ENCODE peak calls at places on chromosome 1, in nine cellular contexts. One of them, this sample, is unnamed.

GRCh38 chr1:100474838-100475237 is 63.1 kb upstream of the GPR88 start:
- DNase-seq in neuronal stem cell: no peak
- DNase-seq in brain microvascular endothelial cell: no peak
- DNase-seq in stimulated activated CD4-positive, alpha-beta T cell treated with anti-CD3 and anti-CD28 coated beads, Interleukin-4, amount 100 ng/mL, for 24 hours: no peak
- DNase-seq in uterus: no peak
- DNase-seq in ACHN: no peak
- DNase-seq in WTC11: no peak
- DNase-seq in stromal cell of bone marrow: no peak
- DNase-seq in mesendoderm: no peak
- DNase-seq in this sample: no peak

GRCh38 chr1:172727956-172728603 is 69.2 kb downstream of the FASLG start:
- DNase-seq in neuronal stem cell: no peak
- DNase-seq in brain microvascular endothelial cell: peak; percentile 14
- DNase-seq in stimulated activated CD4-positive, alpha-beta T cell treated with anti-CD3 and anti-CD28 coated beads, Interleukin-4, amount 100 ng/mL, for 24 hours: peak; percentile 60
- DNase-seq in uterus: no peak
- DNase-seq in ACHN: peak; percentile 66
- DNase-seq in WTC11: peak; percentile 58
- DNase-seq in stromal cell of bone marrow: no peak
- DNase-seq in mesendoderm: peak; percentile 92
- DNase-seq in this sample: peak; percentile 60

GRCh38 chr1:58035523-58035922 is 511.0 kb downstream of the OMA1 start:
- DNase-seq in neuronal stem cell: no peak
- DNase-seq in brain microvascular endothelial cell: no peak
- DNase-seq in stimulated activated CD4-positive, alpha-beta T cell treated with anti-CD3 and anti-CD28 coated beads, Interleukin-4, amount 100 ng/mL, for 24 hours: no peak
- DNase-seq in uterus: no peak
- DNase-seq in ACHN: no peak
- DNase-seq in WTC11: peak; percentile 30
- DNase-seq in stromal cell of bone marrow: no peak
- DNase-seq in mesendoderm: peak; percentile 57
- DNase-seq in this sample: no peak

GRCh38 chr1:41629571-41629970 is 145.1 kb upstream of the EDN2 start:
- DNase-seq in neuronal stem cell: no peak
- DNase-seq in brain microvascular endothelial cell: peak; percentile 83
- DNase-seq in stimulated activated CD4-positive, alpha-beta T cell treated with anti-CD3 and anti-CD28 coated beads, Interleukin-4, amount 100 ng/mL, for 24 hours: no peak
- DNase-seq in uterus: no peak
- DNase-seq in ACHN: no peak
- DNase-seq in WTC11: no peak
- DNase-seq in stromal cell of bone marrow: no peak
- DNase-seq in mesendoderm: no peak
- DNase-seq in this sample: no peak

GRCh38 chr1:225224287-225224686 is 203.6 kb downstream of the LBR start:
- DNase-seq in neuronal stem cell: no peak
- DNase-seq in brain microvascular endothelial cell: no peak
- DNase-seq in stimulated activated CD4-positive, alpha-beta T cell treated with anti-CD3 and anti-CD28 coated beads, Interleukin-4, amount 100 ng/mL, for 24 hours: no peak
- DNase-seq in uterus: no peak
- DNase-seq in ACHN: no peak
- DNase-seq in WTC11: no peak
- DNase-seq in stromal cell of bone marrow: no peak
- DNase-seq in mesendoderm: peak; percentile 76
- DNase-seq in this sample: no peak

GRCh38 chr1:223556414-223557124 is 108.9 kb downstream of the CAPN8 start:
- DNase-seq in neuronal stem cell: peak; percentile 51
- DNase-seq in brain microvascular endothelial cell: peak; percentile 25
- DNase-seq in stimulated activated CD4-positive, alpha-beta T cell treated with anti-CD3 and anti-CD28 coated beads, Interleukin-4, amount 100 ng/mL, for 24 hours: peak; percentile 18
- DNase-seq in uterus: no peak
- DNase-seq in ACHN: peak; percentile 63
- DNase-seq in WTC11: peak; percentile 86
- DNase-seq in stromal cell of bone marrow: no peak
- DNase-seq in mesendoderm: peak; percentile 57
- DNase-seq in this sample: peak; percentile 67

GRCh38 chr1:116228501-116228900 is 117.3 kb downstream of the MAB21L3 start:
- DNase-seq in neuronal stem cell: no peak
- DNase-seq in brain microvascular endothelial cell: no peak
- DNase-seq in stimulated activated CD4-positive, alpha-beta T cell treated with anti-CD3 and anti-CD28 coated beads, Interleukin-4, amount 100 ng/mL, for 24 hours: no peak
- DNase-seq in uterus: no peak
- DNase-seq in ACHN: no peak
- DNase-seq in WTC11: no peak
- DNase-seq in stromal cell of bone marrow: no peak
- DNase-seq in mesendoderm: no peak
- DNase-seq in this sample: no peak

GRCh38 chr1:234599617-234600417 is 10.2 kb downstream of the IRF2BP2 start:
- DNase-seq in neuronal stem cell: peak; percentile 90
- DNase-seq in brain microvascular endothelial cell: peak; percentile 81
- DNase-seq in stimulated activated CD4-positive, alpha-beta T cell treated with anti-CD3 and anti-CD28 coated beads, Interleukin-4, amount 100 ng/mL, for 24 hours: peak; percentile 75
- DNase-seq in uterus: peak; percentile 79
- DNase-seq in ACHN: peak; percentile 87
- DNase-seq in WTC11: peak; percentile 85
- DNase-seq in stromal cell of bone marrow: no peak
- DNase-seq in mesendoderm: peak; percentile 93
- DNase-seq in this sample: peak; percentile 94

GRCh38 chr1:182633657-182634281 is 29.6 kb upstream of the RGS16 start:
- DNase-seq in neuronal stem cell: no peak
- DNase-seq in brain microvascular endothelial cell: no peak
- DNase-seq in stimulated activated CD4-positive, alpha-beta T cell treated with anti-CD3 and anti-CD28 coated beads, Interleukin-4, amount 100 ng/mL, for 24 hours: no peak
- DNase-seq in uterus: no peak
- DNase-seq in ACHN: no peak
- DNase-seq in WTC11: peak; percentile 47
- DNase-seq in stromal cell of bone marrow: no peak
- DNase-seq in mesendoderm: peak; percentile 28
- DNase-seq in this sample: peak; percentile 97

GRCh38 chr1:234270581-234271242 is 102.5 kb upstream of the COA6 start:
- DNase-seq in neuronal stem cell: no peak
- DNase-seq in brain microvascular endothelial cell: no peak
- DNase-seq in stimulated activated CD4-positive, alpha-beta T cell treated with anti-CD3 and anti-CD28 coated beads, Interleukin-4, amount 100 ng/mL, for 24 hours: no peak
- DNase-seq in uterus: no peak
- DNase-seq in ACHN: no peak
- DNase-seq in WTC11: no peak
- DNase-seq in stromal cell of bone marrow: no peak
- DNase-seq in mesendoderm: no peak
- DNase-seq in this sample: no peak

GRCh38 chr1:63878914-63879313 is 105.1 kb downstream of the ROR1 start:
- DNase-seq in neuronal stem cell: no peak
- DNase-seq in brain microvascular endothelial cell: no peak
- DNase-seq in stimulated activated CD4-positive, alpha-beta T cell treated with anti-CD3 and anti-CD28 coated beads, Interleukin-4, amount 100 ng/mL, for 24 hours: no peak
- DNase-seq in uterus: no peak
- DNase-seq in ACHN: no peak
- DNase-seq in WTC11: no peak
- DNase-seq in stromal cell of bone marrow: no peak
- DNase-seq in mesendoderm: no peak
- DNase-seq in this sample: no peak

GRCh38 chr1:181044449-181044966 is 10.7 kb downstream of the MR1 start:
- DNase-seq in neuronal stem cell: no peak
- DNase-seq in brain microvascular endothelial cell: no peak
- DNase-seq in stimulated activated CD4-positive, alpha-beta T cell treated with anti-CD3 and anti-CD28 coated beads, Interleukin-4, amount 100 ng/mL, for 24 hours: peak; percentile 57
- DNase-seq in uterus: no peak
- DNase-seq in ACHN: no peak
- DNase-seq in WTC11: no peak
- DNase-seq in stromal cell of bone marrow: no peak
- DNase-seq in mesendoderm: no peak
- DNase-seq in this sample: no peak

GRCh38 chr1:153611356-153611755 is 1.6 kb downstream of the S100A16 start:
- DNase-seq in neuronal stem cell: no peak
- DNase-seq in brain microvascular endothelial cell: no peak
- DNase-seq in stimulated activated CD4-positive, alpha-beta T cell treated with anti-CD3 and anti-CD28 coated beads, Interleukin-4, amount 100 ng/mL, for 24 hours: no peak
- DNase-seq in uterus: no peak
- DNase-seq in ACHN: no peak
- DNase-seq in WTC11: no peak
- DNase-seq in stromal cell of bone marrow: no peak
- DNase-seq in mesendoderm: no peak
- DNase-seq in this sample: no peak

GRCh38 chr1:157966034-157966671 is 27.3 kb upstream of the KIRREL1 start:
- DNase-seq in neuronal stem cell: no peak
- DNase-seq in brain microvascular endothelial cell: peak; percentile 41
- DNase-seq in stimulated activated CD4-positive, alpha-beta T cell treated with anti-CD3 and anti-CD28 coated beads, Interleukin-4, amount 100 ng/mL, for 24 hours: no peak
- DNase-seq in uterus: peak; percentile 71
- DNase-seq in ACHN: peak; percentile 99
- DNase-seq in WTC11: no peak
- DNase-seq in stromal cell of bone marrow: no peak
- DNase-seq in mesendoderm: peak; percentile 72
- DNase-seq in this sample: no peak

GRCh38 chr1:226309398-226310122 is 596 bp upstream of the LIN9 start:
- DNase-seq in neuronal stem cell: no peak
- DNase-seq in brain microvascular endothelial cell: peak; percentile 12
- DNase-seq in stimulated activated CD4-positive, alpha-beta T cell treated with anti-CD3 and anti-CD28 coated beads, Interleukin-4, amount 100 ng/mL, for 24 hours: peak; percentile 54
- DNase-seq in uterus: peak; percentile 27
- DNase-seq in ACHN: peak; percentile 33
- DNase-seq in WTC11: peak; percentile 66
- DNase-seq in stromal cell of bone marrow: no peak
- DNase-seq in mesendoderm: peak; percentile 52
- DNase-seq in this sample: no peak

GRCh38 chr1:29563092-29563491 is 326.8 kb downstream of the PTPRU start:
- DNase-seq in neuronal stem cell: no peak
- DNase-seq in brain microvascular endothelial cell: no peak
- DNase-seq in stimulated activated CD4-positive, alpha-beta T cell treated with anti-CD3 and anti-CD28 coated beads, Interleukin-4, amount 100 ng/mL, for 24 hours: no peak
- DNase-seq in uterus: no peak
- DNase-seq in ACHN: peak; percentile 25
- DNase-seq in WTC11: no peak
- DNase-seq in stromal cell of bone marrow: no peak
- DNase-seq in mesendoderm: peak; percentile 19
- DNase-seq in this sample: no peak

GRCh38 chr1:152110860-152111514 is 4.3 kb downstream of the TCHH start:
- DNase-seq in neuronal stem cell: peak; percentile 20
- DNase-seq in brain microvascular endothelial cell: peak; percentile 20
- DNase-seq in stimulated activated CD4-positive, alpha-beta T cell treated with anti-CD3 and anti-CD28 coated beads, Interleukin-4, amount 100 ng/mL, for 24 hours: peak; percentile 18
- DNase-seq in uterus: no peak
- DNase-seq in ACHN: peak; percentile 72
- DNase-seq in WTC11: peak; percentile 34
- DNase-seq in stromal cell of bone marrow: peak; percentile 10
- DNase-seq in mesendoderm: peak; percentile 76
- DNase-seq in this sample: peak; percentile 33

GRCh38 chr1:156226116-156226538 is 13.3 kb downstream of the PMF1 start:
- DNase-seq in neuronal stem cell: no peak
- DNase-seq in brain microvascular endothelial cell: no peak
- DNase-seq in stimulated activated CD4-positive, alpha-beta T cell treated with anti-CD3 and anti-CD28 coated beads, Interleukin-4, amount 100 ng/mL, for 24 hours: no peak
- DNase-seq in uterus: no peak
- DNase-seq in ACHN: no peak
- DNase-seq in WTC11: no peak
- DNase-seq in stromal cell of bone marrow: no peak
- DNase-seq in mesendoderm: no peak
- DNase-seq in this sample: no peak

GRCh38 chr1:110056776-110057175 is 13.7 kb downstream of the ALX3 start:
- DNase-seq in neuronal stem cell: no peak
- DNase-seq in brain microvascular endothelial cell: peak; percentile 45
- DNase-seq in stimulated activated CD4-positive, alpha-beta T cell treated with anti-CD3 and anti-CD28 coated beads, Interleukin-4, amount 100 ng/mL, for 24 hours: no peak
- DNase-seq in uterus: no peak
- DNase-seq in ACHN: no peak
- DNase-seq in WTC11: no peak
- DNase-seq in stromal cell of bone marrow: peak; percentile 78
- DNase-seq in mesendoderm: no peak
- DNase-seq in this sample: no peak

GRCh38 chr1:85587846-85588245 is 7.3 kb downstream of the CCN1 start:
- DNase-seq in neuronal stem cell: no peak
- DNase-seq in brain microvascular endothelial cell: no peak
- DNase-seq in stimulated activated CD4-positive, alpha-beta T cell treated with anti-CD3 and anti-CD28 coated beads, Interleukin-4, amount 100 ng/mL, for 24 hours: no peak
- DNase-seq in uterus: no peak
- DNase-seq in ACHN: no peak
- DNase-seq in WTC11: no peak
- DNase-seq in stromal cell of bone marrow: no peak
- DNase-seq in mesendoderm: no peak
- DNase-seq in this sample: no peak

GRCh38 chr1:107935396-107936064 is 29.4 kb downstream of the VAV3 start:
- DNase-seq in neuronal stem cell: no peak
- DNase-seq in brain microvascular endothelial cell: no peak
- DNase-seq in stimulated activated CD4-positive, alpha-beta T cell treated with anti-CD3 and anti-CD28 coated beads, Interleukin-4, amount 100 ng/mL, for 24 hours: peak; percentile 72
- DNase-seq in uterus: no peak
- DNase-seq in ACHN: no peak
- DNase-seq in WTC11: no peak
- DNase-seq in stromal cell of bone marrow: no peak
- DNase-seq in mesendoderm: peak; percentile 39
- DNase-seq in this sample: no peak

GRCh38 chr1:20725189-20726106 is 7.1 kb downstream of the SH2D5 start:
- DNase-seq in neuronal stem cell: no peak
- DNase-seq in brain microvascular endothelial cell: peak; percentile 58
- DNase-seq in stimulated activated CD4-positive, alpha-beta T cell treated with anti-CD3 and anti-CD28 coated beads, Interleukin-4, amount 100 ng/mL, for 24 hours: no peak
- DNase-seq in uterus: no peak
- DNase-seq in ACHN: peak; percentile 39
- DNase-seq in WTC11: no peak
- DNase-seq in stromal cell of bone marrow: peak; percentile 47
- DNase-seq in mesendoderm: peak; percentile 44
- DNase-seq in this sample: no peak

GRCh38 chr1:158931055-158931737 is at the start of gene PYHIN1:
- DNase-seq in neuronal stem cell: no peak
- DNase-seq in brain microvascular endothelial cell: no peak
- DNase-seq in stimulated activated CD4-positive, alpha-beta T cell treated with anti-CD3 and anti-CD28 coated beads, Interleukin-4, amount 100 ng/mL, for 24 hours: peak; percentile 32
- DNase-seq in uterus: no peak
- DNase-seq in ACHN: no peak
- DNase-seq in WTC11: no peak
- DNase-seq in stromal cell of bone marrow: no peak
- DNase-seq in mesendoderm: no peak
- DNase-seq in this sample: no peak

GRCh38 chr1:60672435-60672834 is 409.9 kb upstream of the NFIA start:
- DNase-seq in neuronal stem cell: no peak
- DNase-seq in brain microvascular endothelial cell: no peak
- DNase-seq in stimulated activated CD4-positive, alpha-beta T cell treated with anti-CD3 and anti-CD28 coated beads, Interleukin-4, amount 100 ng/mL, for 24 hours: no peak
- DNase-seq in uterus: no peak
- DNase-seq in ACHN: no peak
- DNase-seq in WTC11: no peak
- DNase-seq in stromal cell of bone marrow: no peak
- DNase-seq in mesendoderm: no peak
- DNase-seq in this sample: no peak

GRCh38 chr1:35748326-35748725 is 21.5 kb downstream of the CLSPN start:
- DNase-seq in neuronal stem cell: no peak
- DNase-seq in brain microvascular endothelial cell: no peak
- DNase-seq in stimulated activated CD4-positive, alpha-beta T cell treated with anti-CD3 and anti-CD28 coated beads, Interleukin-4, amount 100 ng/mL, for 24 hours: no peak
- DNase-seq in uterus: no peak
- DNase-seq in ACHN: no peak
- DNase-seq in WTC11: no peak
- DNase-seq in stromal cell of bone marrow: no peak
- DNase-seq in mesendoderm: no peak
- DNase-seq in this sample: no peak

GRCh38 chr1:39268112-39268581 is 63.7 kb downstream of the MACF1 start:
- DNase-seq in neuronal stem cell: peak; percentile 27
- DNase-seq in brain microvascular endothelial cell: peak; percentile 78
- DNase-seq in stimulated activated CD4-positive, alpha-beta T cell treated with anti-CD3 and anti-CD28 coated beads, Interleukin-4, amount 100 ng/mL, for 24 hours: peak; percentile 11
- DNase-seq in uterus: peak; percentile 78
- DNase-seq in ACHN: peak; percentile 54
- DNase-seq in WTC11: peak; percentile 24
- DNase-seq in stromal cell of bone marrow: peak; percentile 89
- DNase-seq in mesendoderm: peak; percentile 72
- DNase-seq in this sample: no peak

GRCh38 chr1:3564921-3565831 is 46.1 kb downstream of the MEGF6 start:
- DNase-seq in neuronal stem cell: peak; percentile 57
- DNase-seq in brain microvascular endothelial cell: no peak
- DNase-seq in stimulated activated CD4-positive, alpha-beta T cell treated with anti-CD3 and anti-CD28 coated beads, Interleukin-4, amount 100 ng/mL, for 24 hours: peak; percentile 18
- DNase-seq in uterus: no peak
- DNase-seq in ACHN: peak; percentile 14
- DNase-seq in WTC11: peak; percentile 71
- DNase-seq in stromal cell of bone marrow: no peak
- DNase-seq in mesendoderm: peak; percentile 40
- DNase-seq in this sample: peak; percentile 36

GRCh38 chr1:186605762-186606350 is 74.4 kb downstream of the PTGS2 start:
- DNase-seq in neuronal stem cell: peak; percentile 50
- DNase-seq in brain microvascular endothelial cell: peak; percentile 77
- DNase-seq in stimulated activated CD4-positive, alpha-beta T cell treated with anti-CD3 and anti-CD28 coated beads, Interleukin-4, amount 100 ng/mL, for 24 hours: peak; percentile 13
- DNase-seq in uterus: no peak
- DNase-seq in ACHN: peak; percentile 37
- DNase-seq in WTC11: peak; percentile 69
- DNase-seq in stromal cell of bone marrow: peak; percentile 58
- DNase-seq in mesendoderm: peak; percentile 88
- DNase-seq in this sample: peak; percentile 22

GRCh38 chr1:167997037-167997575 is 60.2 kb upstream of the MPC2 start:
- DNase-seq in neuronal stem cell: no peak
- DNase-seq in brain microvascular endothelial cell: no peak
- DNase-seq in stimulated activated CD4-positive, alpha-beta T cell treated with anti-CD3 and anti-CD28 coated beads, Interleukin-4, amount 100 ng/mL, for 24 hours: no peak
- DNase-seq in uterus: no peak
- DNase-seq in ACHN: no peak
- DNase-seq in WTC11: no peak
- DNase-seq in stromal cell of bone marrow: no peak
- DNase-seq in mesendoderm: no peak
- DNase-seq in this sample: no peak

GRCh38 chr1:147079400-147080012 is 92.8 kb downstream of the PRKAB2 start:
- DNase-seq in neuronal stem cell: no peak
- DNase-seq in brain microvascular endothelial cell: no peak
- DNase-seq in stimulated activated CD4-positive, alpha-beta T cell treated with anti-CD3 and anti-CD28 coated beads, Interleukin-4, amount 100 ng/mL, for 24 hours: no peak
- DNase-seq in uterus: no peak
- DNase-seq in ACHN: no peak
- DNase-seq in WTC11: peak; percentile 27
- DNase-seq in stromal cell of bone marrow: no peak
- DNase-seq in mesendoderm: no peak
- DNase-seq in this sample: no peak

GRCh38 chr1:81424056-81424455 is 376.7 kb upstream of the ADGRL2 start:
- DNase-seq in neuronal stem cell: no peak
- DNase-seq in brain microvascular endothelial cell: no peak
- DNase-seq in stimulated activated CD4-positive, alpha-beta T cell treated with anti-CD3 and anti-CD28 coated beads, Interleukin-4, amount 100 ng/mL, for 24 hours: no peak
- DNase-seq in uterus: no peak
- DNase-seq in ACHN: no peak
- DNase-seq in WTC11: no peak
- DNase-seq in stromal cell of bone marrow: peak; percentile 14
- DNase-seq in mesendoderm: no peak
- DNase-seq in this sample: no peak

This sample was measured in BE2C.